ENCODE peak calls at places on chromosome 3, in four cellular contexts. One of them, this sample, is unnamed.

GRCh38 chr3:20066848-20067617 is 26.8 kb downstream of the KAT2B start:
- DNase-seq in A549: no peak
- DNase-seq in breast epithelium: no peak
- DNase-seq in right cardiac atrium: peak
- DNase-seq in this sample: no peak

GRCh38 chr3:47856669-47857068 is 53.7 kb downstream of the DHX30 start:
- DNase-seq in right cardiac atrium: no peak
- DNase-seq in A549: no peak
- DNase-seq in breast epithelium: no peak
- DNase-seq in this sample: no peak

GRCh38 chr3:47512416-47513124 is 942 bp downstream of the ELP6 start:
- DNase-seq in breast epithelium: no peak
- DNase-seq in A549: no peak
- DNase-seq in right cardiac atrium: peak
- DNase-seq in this sample: no peak

GRCh38 chr3:70308760-70309159 is 3.7 kb downstream of the MDFIC2 start:
- DNase-seq in right cardiac atrium: no peak
- DNase-seq in A549: no peak
- DNase-seq in breast epithelium: no peak
- DNase-seq in this sample: no peak

GRCh38 chr3:13548696-13549512 is at the start of gene FBLN2:
- DNase-seq in right cardiac atrium: peak
- DNase-seq in breast epithelium: no peak
- DNase-seq in A549: no peak
- DNase-seq in this sample: no peak

GRCh38 chr3:17740703-17741102 is 1.7 kb downstream of the TBC1D5 start:
- DNase-seq in breast epithelium: no peak
- DNase-seq in right cardiac atrium: no peak
- DNase-seq in A549: peak
- DNase-seq in this sample: no peak

GRCh38 chr3:72903004-72903403 is 15.2 kb downstream of the GXYLT2 start:
- DNase-seq in A549: peak
- DNase-seq in right cardiac atrium: no peak
- DNase-seq in breast epithelium: no peak
- DNase-seq in this sample: no peak

GRCh38 chr3:185270262-185270955 is 16.6 kb upstream of the EHHADH start:
- DNase-seq in breast epithelium: no peak
- DNase-seq in A549: peak
- DNase-seq in right cardiac atrium: no peak
- DNase-seq in this sample: no peak

GRCh38 chr3:72891053-72891855 is 3.4 kb downstream of the GXYLT2 start:
- DNase-seq in breast epithelium: no peak
- DNase-seq in right cardiac atrium: peak
- DNase-seq in A549: no peak
- DNase-seq in this sample: no peak

GRCh38 chr3:72174890-72175289 is 389.9 kb upstream of the PROK2 start:
- DNase-seq in right cardiac atrium: no peak
- DNase-seq in breast epithelium: no peak
- DNase-seq in A549: no peak
- DNase-seq in this sample: no peak

GRCh38 chr3:31182639-31183038 is 288.2 kb upstream of the GADL1 start:
- DNase-seq in A549: no peak
- DNase-seq in breast epithelium: no peak
- DNase-seq in right cardiac atrium: no peak
- DNase-seq in this sample: no peak

GRCh38 chr3:34106879-34107278 is 308.4 kb downstream of the PDCD6IP start:
- DNase-seq in right cardiac atrium: no peak
- DNase-seq in breast epithelium: no peak
- DNase-seq in A549: no peak
- DNase-seq in this sample: peak

GRCh38 chr3:143329567-143330164 is 210.1 kb downstream of the CHST2 start:
- DNase-seq in right cardiac atrium: peak
- DNase-seq in A549: no peak
- DNase-seq in breast epithelium: no peak
- DNase-seq in this sample: no peak

GRCh38 chr3:187066228-187066995 is 72.9 kb downstream of the RPL39L start:
- DNase-seq in A549: peak
- DNase-seq in breast epithelium: no peak
- DNase-seq in right cardiac atrium: no peak
- DNase-seq in this sample: no peak

GRCh38 chr3:117141821-117142220 is 432.2 kb downstream of the TUSC7 start:
- DNase-seq in right cardiac atrium: no peak
- DNase-seq in A549: no peak
- DNase-seq in breast epithelium: no peak
- DNase-seq in this sample: peak

GRCh38 chr3:17442332-17443049 is 299.9 kb downstream of the TBC1D5 start:
- DNase-seq in A549: no peak
- DNase-seq in right cardiac atrium: no peak
- DNase-seq in breast epithelium: no peak
- DNase-seq in this sample: no peak

GRCh38 chr3:40215015-40215414 is 94.5 kb upstream of the EIF1B start:
- DNase-seq in breast epithelium: no peak
- DNase-seq in A549: no peak
- DNase-seq in right cardiac atrium: no peak
- DNase-seq in this sample: no peak

GRCh38 chr3:11624161-11624560 is 19.6 kb downstream of the VGLL4 start:
- DNase-seq in right cardiac atrium: no peak
- DNase-seq in breast epithelium: no peak
- DNase-seq in A549: no peak
- DNase-seq in this sample: no peak

GRCh38 chr3:55322649-55323048 is 164.5 kb downstream of the WNT5A start:
- DNase-seq in right cardiac atrium: peak
- DNase-seq in A549: no peak
- DNase-seq in breast epithelium: no peak
- DNase-seq in this sample: no peak

GRCh38 chr3:132892956-132893355 is 145.2 kb upstream of the TMEM108 start:
- DNase-seq in breast epithelium: no peak
- DNase-seq in right cardiac atrium: no peak
- DNase-seq in A549: no peak
- DNase-seq in this sample: no peak

GRCh38 chr3:126121074-126121473 is 37.1 kb upstream of the SLC41A3 start:
- DNase-seq in right cardiac atrium: no peak
- DNase-seq in A549: no peak
- DNase-seq in breast epithelium: peak
- DNase-seq in this sample: no peak

GRCh38 chr3:192062186-192062585 is 601.2 kb downstream of the PYDC2 start:
- DNase-seq in breast epithelium: no peak
- DNase-seq in A549: no peak
- DNase-seq in right cardiac atrium: no peak
- DNase-seq in this sample: no peak

GRCh38 chr3:183845090-183845489 is 19.7 kb upstream of the MAP6D1 start:
- DNase-seq in right cardiac atrium: no peak
- DNase-seq in A549: no peak
- DNase-seq in breast epithelium: no peak
- DNase-seq in this sample: peak

GRCh38 chr3:195221876-195222617 is 48.9 kb downstream of the XXYLT1 start:
- DNase-seq in right cardiac atrium: peak
- DNase-seq in breast epithelium: peak
- DNase-seq in A549: no peak
- DNase-seq in this sample: no peak

GRCh38 chr3:74651239-74651638 is 36.8 kb upstream of the CNTN3 start:
- DNase-seq in breast epithelium: no peak
- DNase-seq in right cardiac atrium: no peak
- DNase-seq in A549: no peak
- DNase-seq in this sample: no peak

GRCh38 chr3:142180761-142181362 is 31.5 kb upstream of the TFDP2 start:
- DNase-seq in breast epithelium: no peak
- DNase-seq in right cardiac atrium: peak
- DNase-seq in A549: peak
- DNase-seq in this sample: no peak

GRCh38 chr3:156448300-156448699 is 106.6 kb downstream of the SSR3 start:
- DNase-seq in A549: peak
- DNase-seq in breast epithelium: no peak
- DNase-seq in right cardiac atrium: no peak
- DNase-seq in this sample: no peak

GRCh38 chr3:183664913-183665381 is 29.5 kb downstream of the KLHL24 start:
- DNase-seq in A549: no peak
- DNase-seq in breast epithelium: no peak
- DNase-seq in right cardiac atrium: no peak
- DNase-seq in this sample: no peak

GRCh38 chr3:41508063-41508696 is 308.9 kb downstream of the CTNNB1 start:
- DNase-seq in breast epithelium: no peak
- DNase-seq in A549: no peak
- DNase-seq in right cardiac atrium: no peak
- DNase-seq in this sample: no peak

GRCh38 chr3:46361408-46362283 is 7.7 kb downstream of the CCR2 start:
- DNase-seq in A549: no peak
- DNase-seq in right cardiac atrium: peak
- DNase-seq in breast epithelium: no peak
- DNase-seq in this sample: no peak

GRCh38 chr3:22606938-22607337 is 596.2 kb upstream of the UBE2E2 start:
- DNase-seq in right cardiac atrium: no peak
- DNase-seq in A549: no peak
- DNase-seq in breast epithelium: no peak
- DNase-seq in this sample: no peak

GRCh38 chr3:154954750-154955149 is 125.4 kb upstream of the MME start:
- DNase-seq in right cardiac atrium: no peak
- DNase-seq in A549: no peak
- DNase-seq in breast epithelium: no peak
- DNase-seq in this sample: peak

GRCh38 chr3:99637041-99637380 is 1.4 kb upstream of the COL8A1 start:
- DNase-seq in breast epithelium: no peak
- DNase-seq in right cardiac atrium: no peak
- DNase-seq in A549: no peak
- DNase-seq in this sample: no peak

GRCh38 chr3:57464801-57465200 is 79.3 kb downstream of the DNAH12 start:
- DNase-seq in breast epithelium: no peak
- DNase-seq in A549: no peak
- DNase-seq in right cardiac atrium: no peak
- DNase-seq in this sample: no peak

GRCh38 chr3:186965141-186965879 is 35.0 kb downstream of the ST6GAL1 start:
- DNase-seq in breast epithelium: no peak
- DNase-seq in A549: no peak
- DNase-seq in right cardiac atrium: no peak
- DNase-seq in this sample: no peak

GRCh38 chr3:54349231-54349647 is 226.9 kb downstream of the CACNA2D3 start:
- DNase-seq in A549: no peak
- DNase-seq in right cardiac atrium: no peak
- DNase-seq in breast epithelium: no peak
- DNase-seq in this sample: no peak

GRCh38 chr3:159126261-159127020 is 324.6 kb downstream of the MFSD1 start:
- DNase-seq in A549: no peak
- DNase-seq in right cardiac atrium: no peak
- DNase-seq in breast epithelium: no peak
- DNase-seq in this sample: no peak

DNA sequence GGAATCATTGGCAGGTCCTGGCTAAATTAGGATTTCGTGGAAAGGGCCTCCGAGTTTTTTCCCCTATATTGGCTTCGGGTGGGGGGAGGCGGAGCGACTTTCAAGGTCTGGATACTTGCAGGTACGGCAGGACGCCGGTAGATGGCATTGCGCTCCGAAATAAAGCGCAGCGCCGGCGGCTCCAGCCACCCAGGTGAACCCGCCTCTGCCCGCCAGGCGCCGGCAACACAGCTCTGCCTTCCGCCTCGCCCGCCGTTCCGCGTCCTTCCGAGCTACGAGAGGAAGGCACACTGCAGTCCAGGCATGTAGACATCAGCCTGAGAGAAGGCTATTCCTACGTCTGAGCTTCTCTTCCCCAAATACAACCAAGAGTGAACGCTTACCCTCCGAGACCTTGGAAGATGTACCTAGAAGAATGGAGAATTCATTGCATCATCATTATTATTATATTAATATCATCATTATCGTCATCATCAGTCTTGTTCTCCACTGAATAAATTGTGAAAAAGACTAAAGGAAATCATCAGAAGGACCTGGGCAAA is 514.1 kb downstream of the MECOM start:
- DNase-seq in right cardiac atrium: peak
- DNase-seq in breast epithelium: peak
- DNase-seq in A549: peak
- DNase-seq in this sample: peak
- H3K4me3 ChIP-seq in right cardiac atrium: peak
- H3K4me3 ChIP-seq in breast epithelium: peak
- H3K4me3 ChIP-seq in A549: peak
- H3K4me3 ChIP-seq in this sample: peak

DNA sequence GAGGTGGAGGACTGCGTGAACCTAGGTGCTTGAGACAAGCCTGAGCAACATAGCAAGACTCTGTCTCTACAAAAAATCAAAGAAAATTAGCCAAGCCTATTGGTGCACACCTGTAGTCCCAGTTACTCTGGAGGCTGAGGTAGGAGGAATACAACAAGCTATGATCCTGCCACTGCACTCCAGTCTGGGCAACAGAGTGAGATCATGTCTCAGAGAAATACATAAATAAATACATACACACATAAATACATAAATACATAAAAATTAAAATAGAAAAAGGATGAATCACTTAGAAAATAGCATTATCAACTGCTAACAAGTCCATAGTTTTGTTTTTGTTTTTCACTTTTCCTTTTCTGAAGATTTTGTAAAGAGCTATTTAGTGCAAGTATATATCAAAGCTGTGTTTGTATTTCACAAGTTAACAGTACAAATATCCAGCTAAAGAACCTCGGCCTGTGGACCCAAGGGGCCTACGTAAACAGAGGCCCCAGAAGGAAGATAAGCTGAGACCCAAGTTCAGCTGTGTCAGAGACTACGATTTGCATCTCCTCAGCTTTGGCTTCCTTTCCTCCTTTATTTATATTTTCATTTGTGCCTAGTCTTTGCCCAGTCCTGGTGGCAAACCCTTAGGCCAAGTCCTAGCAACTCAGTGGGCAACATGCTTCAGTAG is 67.1 kb upstream of the ROBO2 start:
- DNase-seq in A549: no peak
- DNase-seq in breast epithelium: no peak
- DNase-seq in right cardiac atrium: no peak
- DNase-seq in this sample: no peak
- H3K4me3 ChIP-seq in A549: no peak
- H3K4me3 ChIP-seq in breast epithelium: no peak
- H3K4me3 ChIP-seq in right cardiac atrium: no peak
- H3K4me3 ChIP-seq in this sample: no peak

DNA sequence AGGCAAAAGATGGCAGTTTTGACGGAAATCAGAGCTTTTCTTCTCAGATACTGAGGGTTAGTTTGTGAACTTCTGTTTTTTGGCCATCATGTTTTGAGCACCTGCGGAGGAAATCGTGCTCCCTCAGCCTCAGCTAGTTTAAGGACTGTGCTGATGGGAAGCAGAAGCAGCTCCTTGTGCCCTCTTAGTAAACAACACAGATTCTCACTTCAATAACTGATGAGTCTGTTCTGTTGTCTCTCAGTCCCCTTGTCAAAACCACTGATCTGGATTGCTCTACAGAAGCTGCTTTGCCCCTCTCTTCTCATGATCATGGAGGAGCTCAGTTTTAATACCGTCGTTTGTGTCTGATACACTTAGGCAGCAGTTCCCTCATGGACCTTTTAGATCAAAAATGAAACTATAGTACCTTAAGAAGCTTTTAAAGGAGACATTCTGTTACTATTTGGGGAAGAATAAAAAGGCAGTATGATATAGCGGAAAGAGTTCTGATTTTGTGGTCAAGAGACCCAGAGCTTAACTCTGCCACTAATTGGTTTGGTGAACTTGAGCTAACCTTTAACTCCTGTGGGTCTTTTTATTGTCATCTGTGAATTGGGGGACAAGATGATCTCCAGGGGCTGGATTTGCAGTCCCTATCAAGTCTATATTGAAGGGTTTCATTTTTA is 152.6 kb downstream of the BBX start:
- DNase-seq in breast epithelium: no peak
- DNase-seq in right cardiac atrium: no peak
- DNase-seq in A549: no peak
- DNase-seq in this sample: no peak
- H3K4me3 ChIP-seq in breast epithelium: no peak
- H3K4me3 ChIP-seq in right cardiac atrium: no peak
- H3K4me3 ChIP-seq in A549: no peak
- H3K4me3 ChIP-seq in this sample: no peak

GRCh38 chr3:101038880-101039279 is 45.7 kb upstream of the ABI3BP start:
- DNase-seq in A549: no peak
- DNase-seq in right cardiac atrium: no peak
- DNase-seq in breast epithelium: no peak
- DNase-seq in this sample: no peak
- H3K4me3 ChIP-seq in A549: no peak
- H3K4me3 ChIP-seq in right cardiac atrium: no peak
- H3K4me3 ChIP-seq in breast epithelium: no peak
- H3K4me3 ChIP-seq in this sample: no peak

This sample was measured in LNCaP clone FGC.